ENCODE peak calls at places on chromosomes 11 and 22, in seven cellular contexts. One of them, this sample, is unnamed.

GRCh38 chr22:27896251-27896650 is 22.8 kb downstream of the PITPNB start:
- DNase-seq in SK-N-SH: no peak
- DNase-seq in K562: no peak
- DNase-seq in GM12891: no peak
- DNase-seq in HepG2: no peak
- DNase-seq in H1: no peak
- DNase-seq in GM12878: peak
- DNase-seq in this sample: no peak

GRCh38 chr11:112972399-112973115 is 11.3 kb downstream of the NCAM1 start:
- DNase-seq in SK-N-SH: no peak
- DNase-seq in K562: no peak
- DNase-seq in GM12891: no peak
- DNase-seq in HepG2: no peak
- DNase-seq in H1: no peak
- DNase-seq in GM12878: no peak
- DNase-seq in this sample: no peak

GRCh38 chr11:93922830-93923229 is 72.4 kb upstream of the VSTM5 start:
- DNase-seq in SK-N-SH: no peak
- DNase-seq in K562: no peak
- DNase-seq in GM12891: no peak
- DNase-seq in HepG2: peak
- DNase-seq in H1: no peak
- DNase-seq in GM12878: no peak
- DNase-seq in this sample: no peak

GRCh38 chr22:28822930-28823481 is 22.6 kb upstream of the XBP1 start:
- DNase-seq in SK-N-SH: no peak
- DNase-seq in K562: no peak
- DNase-seq in GM12891: no peak
- DNase-seq in HepG2: peak
- DNase-seq in H1: no peak
- DNase-seq in GM12878: no peak
- DNase-seq in this sample: no peak

GRCh38 chr22:36221799-36222751 is 17.3 kb downstream of the APOL2 start:
- DNase-seq in SK-N-SH: peak
- DNase-seq in K562: peak
- DNase-seq in GM12891: no peak
- DNase-seq in HepG2: peak
- DNase-seq in H1: peak
- DNase-seq in GM12878: no peak
- DNase-seq in this sample: no peak

GRCh38 chr22:27879923-27880322 is 39.1 kb downstream of the PITPNB start:
- DNase-seq in SK-N-SH: peak
- DNase-seq in K562: peak
- DNase-seq in GM12891: no peak
- DNase-seq in HepG2: peak
- DNase-seq in H1: no peak
- DNase-seq in GM12878: no peak
- DNase-seq in this sample: no peak

GRCh38 chr22:35498026-35498425 is 42.6 kb upstream of the RASD2 start:
- DNase-seq in SK-N-SH: peak
- DNase-seq in K562: peak
- DNase-seq in GM12891: no peak
- DNase-seq in HepG2: no peak
- DNase-seq in H1: no peak
- DNase-seq in GM12878: no peak
- DNase-seq in this sample: no peak

GRCh38 chr11:20671856-20672546 is 2.6 kb downstream of the NELL1 start:
- DNase-seq in SK-N-SH: peak
- DNase-seq in K562: peak
- DNase-seq in GM12891: peak
- DNase-seq in HepG2: peak
- DNase-seq in H1: no peak
- DNase-seq in GM12878: no peak
- DNase-seq in this sample: no peak

GRCh38 chr22:31652129-31652528 is 9.9 kb downstream of the PISD start:
- DNase-seq in SK-N-SH: no peak
- DNase-seq in K562: no peak
- DNase-seq in GM12891: no peak
- DNase-seq in HepG2: no peak
- DNase-seq in H1: no peak
- DNase-seq in GM12878: no peak
- DNase-seq in this sample: no peak

GRCh38 chr22:41948142-41948541 is 1.2 kb upstream of the CENPM start:
- DNase-seq in SK-N-SH: no peak
- DNase-seq in K562: no peak
- DNase-seq in GM12891: no peak
- DNase-seq in HepG2: peak
- DNase-seq in H1: no peak
- DNase-seq in GM12878: no peak
- DNase-seq in this sample: no peak

GRCh38 chr11:110991621-110992355 is 253.7 kb upstream of the POU2AF2 start:
- DNase-seq in SK-N-SH: no peak
- DNase-seq in K562: no peak
- DNase-seq in GM12891: no peak
- DNase-seq in HepG2: no peak
- DNase-seq in H1: no peak
- DNase-seq in GM12878: no peak
- DNase-seq in this sample: no peak

GRCh38 chr11:129950319-129951034 is 52.2 kb downstream of the PRDM10 start:
- DNase-seq in SK-N-SH: no peak
- DNase-seq in K562: peak
- DNase-seq in GM12891: no peak
- DNase-seq in HepG2: no peak
- DNase-seq in H1: no peak
- DNase-seq in GM12878: no peak
- DNase-seq in this sample: no peak

GRCh38 chr11:6319001-6319878 is 1.1 kb downstream of the CAVIN3 start:
- DNase-seq in SK-N-SH: peak
- DNase-seq in K562: no peak
- DNase-seq in GM12891: no peak
- DNase-seq in HepG2: no peak
- DNase-seq in H1: no peak
- DNase-seq in GM12878: no peak
- DNase-seq in this sample: no peak

GRCh38 chr22:30127749-30128166 is 47.5 kb downstream of the HORMAD2 start:
- DNase-seq in SK-N-SH: no peak
- DNase-seq in K562: no peak
- DNase-seq in GM12891: no peak
- DNase-seq in HepG2: no peak
- DNase-seq in H1: no peak
- DNase-seq in GM12878: no peak
- DNase-seq in this sample: no peak

GRCh38 chr11:133801356-133801755 is 44.0 kb downstream of the SPATA19 start:
- DNase-seq in SK-N-SH: no peak
- DNase-seq in K562: no peak
- DNase-seq in GM12891: no peak
- DNase-seq in HepG2: no peak
- DNase-seq in H1: no peak
- DNase-seq in GM12878: no peak
- DNase-seq in this sample: no peak

GRCh38 chr11:118415739-118416068 is 14.3 kb downstream of the ATP5MG start:
- DNase-seq in SK-N-SH: peak
- DNase-seq in K562: peak
- DNase-seq in GM12891: no peak
- DNase-seq in HepG2: no peak
- DNase-seq in H1: no peak
- DNase-seq in GM12878: no peak
- DNase-seq in this sample: no peak

GRCh38 chr11:76702378-76703128 is 32.0 kb upstream of the LRRC32 start:
- DNase-seq in SK-N-SH: no peak
- DNase-seq in K562: peak
- DNase-seq in GM12891: no peak
- DNase-seq in HepG2: no peak
- DNase-seq in H1: no peak
- DNase-seq in GM12878: no peak
- DNase-seq in this sample: no peak

GRCh38 chr22:43305806-43306205 is 37.4 kb downstream of the SCUBE1 start:
- DNase-seq in SK-N-SH: peak
- DNase-seq in K562: no peak
- DNase-seq in GM12891: no peak
- DNase-seq in HepG2: no peak
- DNase-seq in H1: no peak
- DNase-seq in GM12878: no peak
- DNase-seq in this sample: no peak

GRCh38 chr11:45899448-45900174 is 7.5 kb downstream of the FREY1 start:
- DNase-seq in SK-N-SH: peak
- DNase-seq in K562: peak
- DNase-seq in GM12891: peak
- DNase-seq in HepG2: peak
- DNase-seq in H1: peak
- DNase-seq in GM12878: no peak
- DNase-seq in this sample: peak

GRCh38 chr11:66970808-66971442 is 4.2 kb upstream of the C11orf86 start:
- DNase-seq in SK-N-SH: peak
- DNase-seq in K562: peak
- DNase-seq in GM12891: no peak
- DNase-seq in HepG2: peak
- DNase-seq in H1: no peak
- DNase-seq in GM12878: no peak
- DNase-seq in this sample: no peak

GRCh38 chr11:117300301-117300700 is 9.2 kb downstream of the BACE1-AS start:
- DNase-seq in SK-N-SH: peak
- DNase-seq in K562: no peak
- DNase-seq in GM12891: no peak
- DNase-seq in HepG2: peak
- DNase-seq in H1: no peak
- DNase-seq in GM12878: no peak
- DNase-seq in this sample: no peak

GRCh38 chr11:110128161-110128560 is 35.0 kb downstream of the ZC3H12C start:
- DNase-seq in SK-N-SH: peak
- DNase-seq in K562: no peak
- DNase-seq in GM12891: no peak
- DNase-seq in HepG2: no peak
- DNase-seq in H1: peak
- DNase-seq in GM12878: no peak
- DNase-seq in this sample: no peak

GRCh38 chr11:83033972-83034672 is 37.6 kb downstream of the RAB30 start:
- DNase-seq in SK-N-SH: peak
- DNase-seq in K562: peak
- DNase-seq in GM12891: no peak
- DNase-seq in HepG2: no peak
- DNase-seq in H1: no peak
- DNase-seq in GM12878: no peak
- DNase-seq in this sample: no peak
- TF ChIP-seq TAF1 in SK-N-SH: peak
- TF ChIP-seq TAF1 in K562: no peak
- TF ChIP-seq TAF1 in GM12891: no peak
- TF ChIP-seq TAF1 in HepG2: no peak
- TF ChIP-seq TAF1 in H1: no peak
- TF ChIP-seq TAF1 in GM12878: no peak
- TF ChIP-seq TAF1 in this sample: no peak

DNA sequence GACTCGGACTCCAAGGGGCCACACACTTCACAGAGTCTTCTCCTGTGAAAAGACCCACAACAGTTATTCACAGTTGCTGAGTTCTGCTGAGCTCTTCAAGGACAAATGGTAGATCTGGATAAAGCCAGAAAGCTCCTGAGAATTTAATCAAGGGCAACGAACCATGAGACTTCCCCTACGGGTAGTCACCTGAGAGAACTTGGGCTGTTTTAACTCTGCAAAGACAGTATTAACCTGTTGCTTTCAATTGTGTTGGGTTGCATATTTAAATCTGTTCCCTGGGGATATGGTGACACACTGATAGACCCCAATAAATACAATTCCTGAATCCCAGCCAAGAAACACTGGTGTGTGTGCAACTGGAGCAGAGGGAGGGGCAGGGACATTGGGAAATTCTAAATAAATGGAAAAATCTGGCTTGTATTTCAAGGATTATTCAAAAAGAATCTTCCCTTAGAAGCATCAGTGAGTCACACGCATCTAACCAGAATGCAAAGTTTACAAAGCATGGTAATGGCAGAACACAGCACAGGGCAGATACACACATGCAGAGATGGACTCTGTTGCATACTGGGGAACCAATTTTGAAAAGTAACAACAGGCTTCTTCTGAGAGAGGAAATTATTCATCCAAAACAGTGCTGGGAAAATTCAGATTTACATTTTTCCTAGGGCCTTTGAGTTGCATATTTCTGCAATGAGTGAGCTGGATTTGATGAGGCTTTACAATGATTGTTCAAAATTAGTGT is 4.0 kb downstream of the KCNJ1 start:
- DNase-seq in SK-N-SH: no peak
- DNase-seq in K562: no peak
- DNase-seq in GM12891: no peak
- DNase-seq in HepG2: no peak
- DNase-seq in H1: no peak
- DNase-seq in GM12878: no peak
- DNase-seq in this sample: no peak
- TF ChIP-seq TAF1 in SK-N-SH: no peak
- TF ChIP-seq TAF1 in K562: no peak
- TF ChIP-seq TAF1 in GM12891: no peak
- TF ChIP-seq TAF1 in HepG2: no peak
- TF ChIP-seq TAF1 in H1: no peak
- TF ChIP-seq TAF1 in GM12878: no peak
- TF ChIP-seq TAF1 in this sample: no peak

DNA sequence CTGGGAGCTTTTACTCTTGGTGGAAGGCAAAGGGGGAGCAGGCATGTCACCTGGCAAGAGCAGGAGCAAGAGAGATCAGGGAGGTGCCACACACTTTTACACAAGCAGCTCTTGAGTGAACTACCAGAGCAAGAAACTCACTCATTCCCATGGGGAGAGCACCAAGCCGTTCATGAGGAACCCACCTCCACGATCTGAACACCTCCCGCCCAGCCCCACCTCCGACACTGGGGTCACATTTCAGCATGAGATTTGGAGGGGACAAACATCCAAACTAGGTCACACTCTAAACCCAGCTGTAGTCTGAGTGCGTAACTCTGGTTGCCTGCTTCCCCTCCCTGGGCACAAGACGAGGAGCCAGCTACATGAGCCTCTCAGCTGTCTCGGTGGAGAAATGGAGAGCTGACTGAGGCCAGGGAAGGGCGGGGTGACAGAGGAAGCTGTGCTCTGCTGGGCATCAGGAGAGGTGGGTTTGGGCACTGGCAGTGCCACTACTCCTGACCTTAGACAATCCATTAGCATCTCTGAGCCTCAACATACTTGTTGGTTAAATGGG is 134.6 kb downstream of the PKNOX2 start:
- DNase-seq in SK-N-SH: no peak
- DNase-seq in K562: no peak
- DNase-seq in GM12891: no peak
- DNase-seq in HepG2: no peak
- DNase-seq in H1: no peak
- DNase-seq in GM12878: no peak
- DNase-seq in this sample: no peak
- TF ChIP-seq TAF1 in SK-N-SH: no peak
- TF ChIP-seq TAF1 in K562: no peak
- TF ChIP-seq TAF1 in GM12891: no peak
- TF ChIP-seq TAF1 in HepG2: no peak
- TF ChIP-seq TAF1 in H1: no peak
- TF ChIP-seq TAF1 in GM12878: no peak
- TF ChIP-seq TAF1 in this sample: no peak

DNA sequence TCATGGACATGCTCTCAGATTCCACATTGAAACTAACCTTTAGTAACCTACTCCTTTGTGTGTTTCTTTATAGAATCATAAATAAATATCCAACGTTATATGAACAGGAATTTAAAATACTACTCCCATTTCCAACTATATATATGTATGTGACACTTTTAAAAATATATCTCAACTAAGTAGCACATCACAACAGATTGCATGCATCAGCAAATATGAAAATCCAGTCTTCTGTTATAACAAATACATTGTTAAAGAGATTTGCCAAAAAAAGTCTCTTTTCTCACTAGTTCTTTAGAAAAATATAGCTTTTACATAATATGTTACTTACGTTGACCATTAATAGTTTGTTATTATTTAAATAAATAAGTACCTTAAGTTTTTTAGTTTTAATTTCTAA is 1608.6 kb upstream of the RAG2 start:
- DNase-seq in SK-N-SH: no peak
- DNase-seq in K562: no peak
- DNase-seq in GM12891: no peak
- DNase-seq in HepG2: no peak
- DNase-seq in H1: no peak
- DNase-seq in GM12878: no peak
- DNase-seq in this sample: no peak
- TF ChIP-seq TAF1 in SK-N-SH: no peak
- TF ChIP-seq TAF1 in K562: no peak
- TF ChIP-seq TAF1 in GM12891: no peak
- TF ChIP-seq TAF1 in HepG2: no peak
- TF ChIP-seq TAF1 in H1: no peak
- TF ChIP-seq TAF1 in GM12878: no peak
- TF ChIP-seq TAF1 in this sample: no peak